ENCODE peak calls at places on chromosomes 4 and X, in nine cellular contexts. U is activated CD4-positive, CD25-positive, alpha-beta regulatory T cell; V is amniotic stem cell; J is midbrain; F is hypothalamus; E is CD4-positive, alpha-beta T cell; B is activated naive CD4-positive, alpha-beta T cell; X is NCI-H1436; C is ovary. K is an unnamed sample.

GRCh38 chrX:154313147-154313546 is 17.6 kb downstream of the TKTL1 start:
- DNase-seq in J (no peak), C (no peak), X (no peak), U (no peak), E (no peak), F (no peak), V (no peak), B (no peak), K (no peak)

GRCh38 chrX:1679238-1679637 is 64.4 kb downstream of the ASMT start:
- DNase-seq in U (no peak), E (no peak), F (no peak), C (no peak), B (no peak), V (no peak), J (no peak), X (no peak), K (no peak)

GRCh38 chr4:17400696-17401095 is 111.2 kb downstream of the QDPR start:
- DNase-seq in X (no peak), V (no peak), B (no peak), U (no peak), C (no peak), E (no peak), F (no peak), J (no peak), K (no peak)

GRCh38 chr4:155025762-155026457 is 182.5 kb upstream of the NPY2R start:
- DNase-seq in F (peak; percentile 2), B (no peak), E (no peak), U (no peak), C (no peak), J (peak; percentile 18), V (no peak), X (no peak), K (no peak)

GRCh38 chr4:86033171-86033570 is 326.7 kb downstream of the MAPK10 start:
- DNase-seq in E (no peak), U (no peak), F (no peak), V (no peak), J (peak; percentile 49), C (peak; percentile 22), B (no peak), X (no peak), K (no peak)

GRCh38 chr4:92387459-92388069 is 83.8 kb downstream of the GRID2 start:
- DNase-seq in B (no peak), C (no peak), E (no peak), F (peak; percentile 21), V (peak; percentile 10), J (peak; percentile 67), X (peak; percentile 25), U (no peak), K (no peak)

GRCh38 chr4:123200417-123200945 is 196.1 kb upstream of the SPRY1 start:
- DNase-seq in X (no peak), C (no peak), V (no peak), J (no peak), B (no peak), U (no peak), F (no peak), E (no peak), K (no peak)

GRCh38 chr4:7430368-7430964 is 4.3 kb downstream of the PSAPL1 start:
- DNase-seq in C (peak; percentile 4), B (no peak), X (no peak), V (no peak), F (no peak), U (no peak), J (no peak), E (no peak), K (peak; percentile 50)

GRCh38 chr4:122765702-122766352 is 33.3 kb downstream of the BBS12 start:
- DNase-seq in J (no peak), F (no peak), B (no peak), X (no peak), E (no peak), U (no peak), V (peak; percentile 70), C (no peak), K (no peak)

GRCh38 chr4:4481394-4482000 is 60.4 kb downstream of the STX18 start:
- DNase-seq in X (no peak), C (no peak), F (peak; percentile 50), E (no peak), V (no peak), U (no peak), B (no peak), J (peak; percentile 69), K (no peak)

GRCh38 chrX:46380148-46380752 is 165.0 kb downstream of the ZNF674 start:
- DNase-seq in V (no peak), F (no peak), U (no peak), X (no peak), J (no peak), E (no peak), B (no peak), C (no peak), K (no peak)

GRCh38 chr4:6446130-6446482 is 26.3 kb downstream of the PPP2R2C start:
- DNase-seq in J (no peak), B (no peak), V (no peak), C (no peak), U (no peak), X (no peak), F (no peak), E (no peak), K (no peak)

K was measured in breast epithelium.